ENCODE peak calls at places on chromosome 20, in seven cellular contexts. R is HCT116; L is suprapubic skin; U is CD8-positive, alpha-beta T cell; W is A549; V is Peyer's patch; Q is heart right ventricle. G is an unnamed sample.

GRCh38 chr20:4113546-4113945 is 98.2 kb upstream of the RNF24 start:
- DNase-seq in W (no peak), L (no peak), Q (no peak), U (no peak), R (no peak), V (no peak), G (no peak)

GRCh38 chr20:19301142-19301541 is 88.7 kb downstream of the SLC24A3 start:
- DNase-seq in U (no peak), L (no peak), R (no peak), Q (no peak), W (no peak), V (no peak), G (no peak)

GRCh38 chr20:31707258-31707615 is 15.4 kb downstream of the BCL2L1 start:
- DNase-seq in V (no peak), Q (no peak), U (no peak), R (no peak), W (no peak), L (no peak), G (no peak)

GRCh38 chr20:23164176-23164601 is 78.1 kb upstream of the CD93 start:
- DNase-seq in V (peak; percentile 82), Q (no peak), W (no peak), U (no peak), R (no peak), L (no peak), G (no peak)

GRCh38 chr20:18524646-18525045 is 16.9 kb downstream of the SEC23B start:
- DNase-seq in V (no peak), R (no peak), W (peak; percentile 54), L (no peak), U (no peak), Q (no peak), G (no peak)

GRCh38 chr20:13353261-13353945 is 132.3 kb downstream of the ISM1 start:
- DNase-seq in R (no peak), L (no peak), V (no peak), U (no peak), W (no peak), Q (no peak), G (no peak)

GRCh38 chr20:50911030-50911429 is 20.2 kb downstream of the ADNP start:
- DNase-seq in Q (no peak), L (no peak), W (no peak), V (no peak), U (no peak), R (no peak), G (no peak)

GRCh38 chr20:63771046-63771707 is 31.6 kb downstream of the SLC2A4RG start:
- DNase-seq in L (no peak), U (no peak), Q (no peak), W (no peak), R (no peak), V (no peak), G (no peak)

GRCh38 chr20:59388402-59388801 is 88.0 kb downstream of the EDN3 start:
- DNase-seq in Q (no peak), U (no peak), W (no peak), R (no peak), L (no peak), V (no peak), G (no peak)

GRCh38 chr20:18665135-18665534 is 77.3 kb downstream of the DTD1 start:
- DNase-seq in L (no peak), W (no peak), V (no peak), Q (no peak), R (no peak), U (no peak), G (no peak)

GRCh38 chr20:2920473-2920872 is 47.2 kb downstream of the PTPRA start:
- DNase-seq in L (no peak), Q (no peak), V (no peak), U (no peak), R (no peak), W (no peak), G (no peak)

GRCh38 chr20:64039293-64040160 is 3.5 kb downstream of the C20orf204 start:
- DNase-seq in L (no peak), W (no peak), V (no peak), U (no peak), R (no peak), Q (no peak), G (no peak)

GRCh38 chr20:25283221-25283951 is 35.5 kb downstream of the PYGB start:
- DNase-seq in V (peak; percentile 40), W (no peak), R (no peak), Q (peak; percentile 2), L (peak; percentile 77), U (no peak), G (no peak)

GRCh38 chr20:44111712-44112335 is 75.2 kb downstream of the JPH2 start:
- DNase-seq in V (no peak), Q (no peak), L (no peak), R (no peak), U (no peak), W (no peak), G (no peak)

GRCh38 chr20:33301192-33301930 is 18.3 kb downstream of the BPIFB1 start:
- DNase-seq in W (peak; percentile 25), Q (no peak), L (no peak), V (no peak), U (no peak), R (no peak), G (no peak)

GRCh38 chr20:24971702-24972101 is 20.8 kb downstream of the APMAP start:
- DNase-seq in L (no peak), Q (no peak), U (no peak), W (no peak), R (no peak), V (no peak), G (no peak)

GRCh38 chr20:50274570-50275430 is 84.2 kb downstream of the CEBPB start:
- DNase-seq in U (no peak), L (no peak), R (no peak), Q (peak; percentile 64), W (no peak), V (no peak), G (no peak)

GRCh38 chr20:44089987-44090674 is 96.9 kb downstream of the JPH2 start:
- DNase-seq in R (peak; percentile 61), Q (no peak), U (no peak), W (peak; percentile 71), V (no peak), L (no peak), G (no peak)

GRCh38 chr20:24079661-24080412 is 91.3 kb upstream of the GGTLC1 start:
- DNase-seq in V (no peak), W (no peak), R (no peak), U (no peak), Q (no peak), L (no peak), G (no peak)

GRCh38 chr20:63108247-63108646 is 101.5 kb upstream of the BHLHE23 start:
- DNase-seq in U (no peak), Q (no peak), L (peak; percentile 72), W (no peak), R (no peak), V (no peak), G (no peak)

GRCh38 chr20:57794600-57795346 is 85.0 kb upstream of the PMEPA1 start:
- DNase-seq in U (no peak), W (no peak), V (no peak), L (no peak), Q (no peak), R (no peak), G (no peak)

GRCh38 chr20:15756001-15756400 is 817.2 kb downstream of the KIF16B start:
- DNase-seq in L (no peak), R (no peak), V (no peak), W (no peak), U (no peak), Q (no peak), G (no peak)

GRCh38 chr20:20821496-20822260 is 109.2 kb upstream of the RALGAPA2 start:
- DNase-seq in Q (no peak), U (no peak), L (no peak), R (no peak), W (no peak), V (no peak), G (no peak)

GRCh38 chr20:31540406-31540805 is 26.2 kb downstream of the HM13 start:
- DNase-seq in Q (no peak), R (no peak), V (no peak), U (no peak), W (no peak), L (no peak), G (no peak)

GRCh38 chr20:56417911-56418310 is 5.9 kb downstream of the CASS4 start:
- DNase-seq in R (no peak), W (no peak), U (no peak), L (no peak), Q (no peak), V (no peak), G (no peak)

GRCh38 chr20:56417402-56417801 is 5.3 kb downstream of the CASS4 start:
- DNase-seq in V (no peak), Q (no peak), L (no peak), W (no peak), R (no peak), U (no peak), G (no peak)

GRCh38 chr20:56412949-56413348 is 889 bp downstream of the CASS4 start:
- DNase-seq in R (no peak), U (no peak), L (no peak), V (no peak), W (no peak), Q (no peak), G (no peak)

GRCh38 chr20:56412473-56412790 is 372 bp downstream of the CASS4 start:
- DNase-seq in Q (no peak), V (no peak), R (no peak), U (no peak), L (no peak), W (no peak), G (no peak)

GRCh38 chr20:56414842-56415765 is 3.0 kb downstream of the CASS4 start:
- DNase-seq in W (no peak), L (no peak), U (peak; percentile 50), V (no peak), R (no peak), Q (no peak), G (no peak)
- H3K4me1 ChIP-seq in W (no peaks in the 10 kb centered on the region), L (peaks cover 14% of the 10 kb centered on the region), U (peaks cover 85% of the 10 kb centered on the region), V (no peaks in the 10 kb centered on the region), R (no peaks in the 10 kb centered on the region), Q (peaks cover 14% of the 10 kb centered on the region), G (no peaks in the 10 kb centered on the region)

DNA sequence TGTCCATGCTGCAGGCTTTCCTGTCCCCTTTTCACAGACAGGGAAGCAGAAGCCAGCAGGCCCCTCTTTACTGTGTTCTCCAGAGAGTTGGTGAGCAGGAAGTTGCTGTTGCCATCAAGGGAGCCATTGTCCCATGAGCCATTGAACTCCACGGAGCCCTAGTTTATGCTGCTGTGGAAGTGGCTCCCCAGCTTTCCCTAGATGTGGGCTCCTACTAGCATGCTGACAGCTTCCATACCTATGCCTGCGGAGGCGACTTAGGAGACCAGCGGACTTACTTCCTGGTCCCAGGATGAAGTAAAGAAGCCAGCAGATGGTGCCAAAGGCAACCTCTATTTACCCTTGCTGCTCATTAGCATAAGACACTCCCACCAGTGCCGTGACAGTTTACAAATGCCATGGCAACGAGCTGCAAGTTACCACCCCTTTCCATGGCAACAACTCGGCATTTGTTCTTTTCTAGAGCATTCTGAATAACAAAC is 30.8 kb upstream of the FKBP1A start:
- DNase-seq in U (no peak), V (peak; percentile 67), L (no peak), W (peak; percentile 78), Q (no peak), R (peak; percentile 67), G (no peak)
- TF ChIP-seq CTCF in U (no peak), V (no peak), L (no peak), W (peak; percentile 11), Q (peak; percentile 14), R (no peak), G (no peak)

GRCh38 chr20:37727247-37727956 is 33.6 kb downstream of the CTNNBL1 start:
- DNase-seq in V (no peak), R (no peak), U (no peak), Q (no peak), L (no peak), W (no peak), G (no peak)
- H3K27ac ChIP-seq in V (no peak overlapping the region), R (no peak overlapping the region), U (no peak overlapping the region), Q (peak overlapping the region; percentile 64), L (no peak overlapping the region), W (no peak overlapping the region), G (no peak overlapping the region)

GRCh38 chr20:46764068-46764467 is 54.6 kb downstream of the SLC2A10 start:
- DNase-seq in V (no peak), R (no peak), U (no peak), W (no peak), L (no peak), Q (no peak), G (no peak)
- H3K4me1 ChIP-seq in V (no peaks in the 10 kb centered on the region), R (no peaks in the 10 kb centered on the region), U (no peaks in the 10 kb centered on the region), W (no peaks in the 10 kb centered on the region), L (no peaks in the 10 kb centered on the region), Q (no peaks in the 10 kb centered on the region), G (no peaks in the 10 kb centered on the region)